ENCODE peak calls at places on chromosomes 13 and 19, in seven cellular contexts. Y, V, G, Z, W, O and C are unnamed samples.

GRCh38 chr19:8451885-8452284 is 7.1 kb downstream of the HNRNPM start:
- DNase-seq in V (peak), Z (peak), Y (peak), O (peak), G (no peak), W (no peak), C (peak)

GRCh38 chr19:31421856-31422255 is 72.6 kb upstream of the TSHZ3 start:
- DNase-seq in O (no peak), V (no peak), Z (no peak), G (no peak), W (no peak), Y (no peak), C (no peak)

GRCh38 chr13:102394158-102395053 is 7.4 kb downstream of the FGF14 start:
- DNase-seq in O (peak), Z (peak), Y (peak), G (peak), V (no peak), W (peak), C (peak)

GRCh38 chr13:29583073-29583785 is 12.3 kb downstream of the SLC7A1 start:
- DNase-seq in Z (peak), Y (peak), O (no peak), V (peak), W (no peak), G (no peak), C (peak)

GRCh38 chr19:39307233-39307821 is 11.1 kb downstream of the IFNL1 start:
- DNase-seq in G (no peak), Y (no peak), V (no peak), W (no peak), Z (no peak), O (no peak), C (no peak)

GRCh38 chr19:8575467-8575997 is 1.7 kb downstream of the MYO1F start:
- DNase-seq in Y (peak), O (peak), Z (peak), W (no peak), V (peak), G (no peak), C (peak)

GRCh38 chr19:19447536-19448237 is 42.2 kb downstream of the GATAD2A start:
- DNase-seq in G (no peak), V (no peak), W (no peak), O (no peak), Z (peak), Y (peak), C (no peak)

GRCh38 chr19:50974702-50975555 is 5.5 kb upstream of the KLK6 start:
- DNase-seq in G (no peak), V (no peak), Y (no peak), W (no peak), Z (no peak), O (no peak), C (no peak)

GRCh38 chr13:106701810-106702341 is 133.9 kb upstream of the ARGLU1 start:
- DNase-seq in Z (no peak), Y (no peak), G (no peak), W (peak), V (no peak), O (no peak), C (no peak)

GRCh38 chr13:106490887-106491321 is 44.6 kb downstream of the EFNB2 start:
- DNase-seq in V (no peak), W (no peak), O (no peak), Y (no peak), G (no peak), Z (no peak), C (no peak)

GRCh38 chr13:77620138-77620537 is 77.3 kb upstream of the SLAIN1 start:
- DNase-seq in O (no peak), G (no peak), Z (no peak), V (no peak), Y (no peak), W (no peak), C (no peak)

GRCh38 chr19:4172861-4173473 is 9.4 kb downstream of the SIRT6 start:
- DNase-seq in G (peak), V (peak), Y (peak), Z (peak), W (peak), O (peak), C (peak)

GRCh38 chr19:57815247-57816075 is 748 bp upstream of the ZNF552 start:
- DNase-seq in O (no peak), Y (no peak), V (no peak), G (no peak), Z (no peak), W (no peak), C (no peak)

GRCh38 chr13:77521595-77522367 is 13.7 kb upstream of the SCEL start:
- DNase-seq in Z (peak), V (peak), G (no peak), O (no peak), Y (peak), W (no peak), C (peak)

GRCh38 chr19:17183858-17184271 is 31.3 kb upstream of the USE1 start:
- DNase-seq in G (no peak), Z (no peak), V (no peak), W (no peak), Y (no peak), O (no peak), C (no peak)

GRCh38 chr13:80923907-80924306 is 583.0 kb upstream of the SPRY2 start:
- DNase-seq in W (no peak), V (no peak), O (peak), Y (peak), G (no peak), Z (peak), C (no peak)

GRCh38 chr13:67971291-67971690 is 741.2 kb upstream of the PCDH9 start:
- DNase-seq in Y (no peak), O (no peak), V (no peak), W (no peak), Z (no peak), G (no peak), C (no peak)

GRCh38 chr13:78147905-78148304 is 229.3 kb upstream of the EDNRB start:
- DNase-seq in V (peak), G (no peak), W (no peak), O (peak), Y (peak), Z (peak), C (no peak)

GRCh38 chr19:51448011-51448744 is 10.1 kb downstream of the SIGLEC8 start:
- DNase-seq in W (no peak), V (no peak), O (no peak), Z (no peak), G (no peak), Y (no peak), C (no peak)

GRCh38 chr19:29029271-29029670 is 183.7 kb downstream of the UQCRFS1 start:
- DNase-seq in G (no peak), O (no peak), V (no peak), Y (no peak), W (no peak), Z (no peak), C (peak)

GRCh38 chr19:18612051-18612771 is 459 bp upstream of the TMEM59L start:
- DNase-seq in G (no peak), O (no peak), W (no peak), V (no peak), Y (no peak), Z (no peak), C (no peak)

GRCh38 chr19:31378404-31378803 is 29.2 kb upstream of the TSHZ3 start:
- DNase-seq in Z (peak), O (peak), W (peak), G (peak), V (peak), Y (peak), C (peak)

GRCh38 chr13:33723772-33724435 is 94.0 kb upstream of the RFC3 start:
- DNase-seq in G (peak), Z (peak), Y (peak), W (peak), O (peak), V (peak), C (peak)

GRCh38 chr13:71864981-71865857 is 1.8 kb downstream of the DACH1 start:
- DNase-seq in W (peak), Z (peak), V (no peak), G (no peak), O (peak), Y (no peak), C (no peak)

GRCh38 chr19:38544569-38545315 is 73.0 kb downstream of the MAP4K1 start:
- DNase-seq in Y (peak), W (no peak), V (no peak), O (no peak), G (no peak), Z (no peak), C (no peak)

GRCh38 chr13:90427322-90428272 is 919.9 kb upstream of the MIR17HG start:
- DNase-seq in W (no peak), Z (no peak), G (no peak), O (no peak), Y (no peak), V (no peak), C (no peak)

GRCh38 chr19:18357442-18358264 is 17.3 kb downstream of the PGPEP1 start:
- DNase-seq in W (no peak), V (no peak), Y (no peak), O (no peak), G (no peak), Z (no peak), C (no peak)

DNA sequence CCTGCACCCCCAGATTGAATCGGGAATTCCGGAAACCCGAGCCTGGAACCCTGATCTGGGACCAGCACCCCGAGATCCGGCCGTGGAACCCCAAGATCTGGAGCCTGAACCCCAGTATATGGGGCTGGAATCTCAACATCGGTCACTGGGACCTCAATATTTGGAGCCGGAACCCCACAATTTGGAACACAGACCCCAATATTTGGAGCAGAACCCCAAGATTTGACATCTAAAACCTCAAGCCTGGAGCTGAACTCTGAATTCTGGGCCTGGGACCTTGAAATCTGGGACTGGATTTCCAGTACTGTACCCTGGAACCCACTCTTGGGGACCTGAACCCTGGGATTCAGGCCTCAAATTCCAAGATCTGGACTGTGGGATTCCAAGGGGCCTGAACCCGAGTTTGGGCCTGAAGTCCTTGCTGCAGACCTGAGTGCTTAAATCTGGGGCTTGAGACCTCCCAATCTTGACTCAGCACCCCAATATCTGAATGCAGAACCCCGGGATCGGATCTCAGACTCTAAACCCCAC is 629 bp downstream of the LRFN3 start:
- DNase-seq in Y (no peak), O (no peak), G (no peak), Z (no peak), V (no peak), W (no peak), C (no peak)
- H3K4me3 ChIP-seq in Y (peak), O (peak), G (peak), Z (peak), V (peak), W (peak), C (peak)

GRCh38 chr13:46179576-46180368 is 2.2 kb downstream of the LCP1 start:
- DNase-seq in G (peak), V (no peak), Y (no peak), Z (no peak), W (peak), O (no peak), C (no peak)

GRCh38 chr13:46178821-46179220 is 3.2 kb downstream of the LCP1 start:
- DNase-seq in G (no peak), V (no peak), Z (no peak), W (no peak), Y (no peak), O (no peak), C (no peak)

GRCh38 chr13:46180393-46180792 is 1.6 kb downstream of the LCP1 start:
- DNase-seq in O (no peak), G (no peak), Y (no peak), Z (no peak), W (no peak), V (no peak), C (no peak)

GRCh38 chr13:46176756-46177155 is 5.2 kb downstream of the LCP1 start:
- DNase-seq in W (no peak), Y (no peak), V (no peak), Z (no peak), G (peak), O (no peak), C (no peak)

GRCh38 chr13:46178143-46178542 is 3.8 kb downstream of the LCP1 start:
- DNase-seq in O (no peak), W (no peak), G (peak), Z (no peak), V (no peak), Y (no peak), C (no peak)
- H3K4me3 ChIP-seq in O (no peak), W (no peak), G (no peak), Z (no peak), V (no peak), Y (no peak), C (no peak)

GRCh38 chr19:1882089-1882785 is 3.1 kb downstream of the ABHD17A start:
- DNase-seq in V (no peak), O (no peak), G (no peak), Z (no peak), W (no peak), Y (no peak), C (no peak)

GRCh38 chr19:1883784-1884183 is 1.5 kb downstream of the ABHD17A start:
- DNase-seq in O (no peak), G (no peak), Z (peak), V (no peak), W (no peak), Y (no peak), C (no peak)

GRCh38 chr19:1884719-1885334 is 469 bp downstream of the ABHD17A start:
- DNase-seq in Z (peak), Y (no peak), V (no peak), W (no peak), O (no peak), G (no peak), C (no peak)

GRCh38 chr19:1884291-1884718 is 991 bp downstream of the ABHD17A start:
- DNase-seq in Y (no peak), O (no peak), V (no peak), G (no peak), W (no peak), Z (no peak), C (no peak)

DNA sequence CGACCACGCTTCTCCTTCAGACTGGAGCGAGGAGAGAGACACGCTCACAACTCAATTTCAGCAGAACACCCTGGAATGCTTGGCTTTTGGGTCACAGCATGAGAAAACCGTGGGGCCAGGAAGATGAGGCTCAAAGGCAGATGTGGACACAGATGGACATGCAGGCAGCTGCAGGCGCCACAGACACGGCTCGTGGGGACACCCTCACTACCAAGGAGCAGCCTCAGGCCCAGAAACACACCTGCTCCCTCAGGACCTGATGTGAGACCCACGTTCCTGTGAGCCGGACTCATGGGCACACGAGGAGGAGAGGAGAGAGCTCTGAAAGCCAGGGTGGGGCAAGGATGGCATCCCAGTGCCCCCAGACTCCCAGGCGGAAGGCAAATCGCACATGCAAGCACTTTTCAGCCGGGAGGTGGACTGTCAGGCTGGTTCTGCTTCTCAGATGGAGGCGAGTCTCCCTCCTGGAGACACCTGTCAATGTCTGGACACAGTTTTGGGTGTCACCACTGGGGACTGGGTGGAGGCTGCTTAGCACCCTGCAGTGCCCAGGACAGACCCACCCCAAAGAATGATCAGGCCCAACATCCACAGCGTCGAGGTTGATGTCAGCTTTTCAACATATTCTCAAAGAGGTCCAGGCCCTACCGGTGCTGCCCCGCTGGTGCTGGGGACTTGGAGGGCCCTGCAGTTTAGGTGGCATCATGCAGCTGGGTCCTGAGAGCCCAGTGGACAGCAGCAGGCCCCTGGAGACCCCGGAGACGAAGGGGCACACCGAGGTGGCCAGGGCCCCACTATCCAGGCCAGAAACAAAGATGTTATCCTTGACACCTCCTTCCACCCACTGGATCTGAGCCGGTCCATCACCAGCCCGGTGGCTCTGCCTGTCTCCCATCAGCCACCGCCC is 2.3 kb downstream of the ABHD17A start:
- DNase-seq in O (no peak), V (no peak), Y (no peak), W (no peak), Z (no peak), G (no peak), C (no peak)
- H3K4me3 ChIP-seq in O (no peak), V (peak), Y (peak), W (peak), Z (peak), G (peak), C (no peak)

GRCh38 chr13:30745917-30746686 is 10.8 kb downstream of the ALOX5AP start:
- DNase-seq in W (no peak), V (no peak), O (peak), Y (peak), Z (peak), G (no peak), C (peak)

GRCh38 chr13:30744686-30745085 is 9.3 kb downstream of the ALOX5AP start:
- DNase-seq in Z (no peak), O (no peak), Y (no peak), V (no peak), W (no peak), G (no peak), C (no peak)

GRCh38 chr13:30743319-30744055 is 8.1 kb downstream of the ALOX5AP start:
- DNase-seq in O (peak), Z (peak), V (peak), G (peak), Y (peak), W (no peak), C (peak)

GRCh38 chr13:30742896-30743295 is 7.6 kb downstream of the ALOX5AP start:
- DNase-seq in W (no peak), G (no peak), Z (no peak), V (no peak), Y (no peak), O (no peak), C (no peak)

DNA sequence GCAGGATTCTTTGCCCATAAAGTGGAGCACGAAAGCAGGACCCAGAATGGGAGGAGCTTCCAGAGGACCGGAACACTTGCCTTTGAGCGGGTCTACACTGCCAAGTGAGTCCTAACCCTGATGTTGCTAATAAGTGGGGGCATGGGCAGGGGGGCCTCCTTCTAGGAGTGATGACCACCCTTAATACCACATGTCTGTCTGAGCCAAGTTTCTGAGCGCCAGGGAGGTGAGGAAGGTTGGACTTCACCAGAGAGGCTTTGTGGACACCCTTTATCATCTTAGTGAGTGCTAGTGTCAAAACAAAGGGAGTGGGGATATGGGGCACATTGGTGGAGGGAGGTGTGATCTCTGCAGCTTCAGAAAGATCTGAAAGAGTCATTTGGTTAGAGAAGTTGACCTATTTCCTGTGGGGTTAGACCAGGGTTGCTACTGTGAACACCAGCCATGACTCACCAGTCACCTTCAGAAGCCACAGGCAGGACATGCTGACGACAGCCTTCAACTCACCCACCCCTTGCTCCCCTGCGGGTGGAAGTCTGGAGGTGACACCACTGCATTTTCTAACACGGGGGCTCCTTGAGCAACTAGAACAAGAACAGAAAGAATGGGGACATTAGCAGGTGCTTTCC is 8.8 kb downstream of the ALOX5AP start:
- DNase-seq in V (peak), Y (peak), G (no peak), Z (peak), O (peak), W (no peak), C (no peak)
- H3K4me3 ChIP-seq in V (no peak), Y (no peak), G (no peak), Z (no peak), O (no peak), W (no peak), C (no peak)

GRCh38 chr19:37148214-37148613 is 24.3 kb downstream of the ZNF585A start:
- DNase-seq in V (no peak), Z (no peak), W (no peak), G (no peak), O (no peak), Y (no peak), C (no peak)
- H3K4me3 ChIP-seq in V (no peak), Z (no peak), W (no peak), G (no peak), O (no peak), Y (no peak), C (no peak)